ENCODE peak calls at places on chromosome 2, in ten cellular contexts. V is heart right ventricle; Z is HuH-7.5; Q is stimulated activated CD4-positive, alpha-beta T cell treated with anti-CD3 and anti-CD28 coated beads, Interleukin-4, amount 100 ng/mL, for 1 hour; K is globus pallidus; N is CD8-positive, alpha-beta T cell; E is kidney tubule cell; X is GM13977; D is HCT116; I is fibroblast of pulmonary artery. H is an unnamed sample.

GRCh38 chr2:209472386-209472832 is 48.6 kb downstream of the MAP2 start:
- DNase-seq in V (no peak), Z (no peak), Q (no peak), K (no peak), N (no peak), E (peak; percentile 25), X (no peak), D (no peak), I (peak; percentile 91), H (no peak)

GRCh38 chr2:58906151-58906645 is 665.1 kb upstream of the FANCL start:
- DNase-seq in V (no peak), Z (no peak), Q (no peak), K (no peak), N (no peak), E (no peak), X (no peak), D (no peak), I (no peak), H (no peak)

GRCh38 chr2:240685771-240686371 is 3.2 kb upstream of the AQP12B start:
- DNase-seq in V (no peak), Z (peak; percentile 49), Q (no peak), K (no peak), N (no peak), E (no peak), X (peak; percentile 56), D (no peak), I (no peak), H (no peak)

GRCh38 chr2:168030862-168031624 is 216.4 kb downstream of the STK39 start:
- DNase-seq in V (no peak), Z (no peak), Q (peak; percentile 6), K (no peak), N (no peak), E (peak; percentile 63), X (peak; percentile 18), D (no peak), I (peak; percentile 47), H (no peak)

GRCh38 chr2:46184794-46185583 is 112.2 kb upstream of the EPAS1 start:
- DNase-seq in V (no peak), Z (no peak), Q (no peak), K (no peak), N (no peak), E (no peak), X (no peak), D (no peak), I (no peak), H (no peak)

GRCh38 chr2:20187331-20187730 is 37.6 kb downstream of the SDC1 start:
- DNase-seq in V (no peak), Z (no peak), Q (no peak), K (no peak), N (no peak), E (no peak), X (no peak), D (no peak), I (no peak), H (no peak)

GRCh38 chr2:100730290-100730868 is 89.6 kb upstream of the NPAS2 start:
- DNase-seq in V (peak; percentile 58), Z (peak; percentile 34), Q (peak; percentile 43), K (no peak), N (no peak), E (peak; percentile 79), X (no peak), D (peak; percentile 62), I (peak; percentile 90), H (peak; percentile 4)

GRCh38 chr2:142754182-142754581 is 123.3 kb upstream of the KYNU start:
- DNase-seq in V (no peak), Z (no peak), Q (no peak), K (no peak), N (no peak), E (no peak), X (no peak), D (no peak), I (no peak), H (no peak)

GRCh38 chr2:180709392-180710145 is 270.8 kb upstream of the UBE2E3 start:
- DNase-seq in V (no peak), Z (no peak), Q (no peak), K (no peak), N (no peak), E (no peak), X (no peak), D (no peak), I (no peak), H (no peak)

GRCh38 chr2:106745468-106745867 is 140.5 kb downstream of the ST6GAL2 start:
- DNase-seq in V (peak; percentile 12), Z (no peak), Q (no peak), K (no peak), N (no peak), E (no peak), X (no peak), D (no peak), I (no peak), H (no peak)

GRCh38 chr2:210553371-210553770 is 3.0 kb upstream of the CPS1 start:
- DNase-seq in V (no peak), Z (no peak), Q (no peak), K (no peak), N (no peak), E (peak; percentile 76), X (no peak), D (no peak), I (peak; percentile 29), H (no peak)

GRCh38 chr2:224359569-224359968 is 42.3 kb downstream of the FAM124B start:
- DNase-seq in V (no peak), Z (no peak), Q (no peak), K (no peak), N (no peak), E (no peak), X (no peak), D (no peak), I (peak; percentile 14), H (no peak)

GRCh38 chr2:45315881-45316280 is 295.2 kb downstream of the SRBD1 start:
- DNase-seq in V (no peak), Z (no peak), Q (no peak), K (no peak), N (no peak), E (peak; percentile 49), X (no peak), D (no peak), I (peak; percentile 93), H (no peak)

GRCh38 chr2:193428336-193428818 is 1233.6 kb upstream of the TMEFF2 start:
- DNase-seq in V (no peak), Z (peak; percentile 27), Q (no peak), K (no peak), N (no peak), E (no peak), X (no peak), D (no peak), I (no peak), H (no peak)

GRCh38 chr2:37827911-37828411 is 97.1 kb upstream of the RMDN2 start:
- DNase-seq in V (no peak), Z (no peak), Q (no peak), K (no peak), N (no peak), E (peak; percentile 83), X (no peak), D (no peak), I (peak; percentile 79), H (no peak)

GRCh38 chr2:38191516-38191915 is 115.6 kb upstream of the CYP1B1 start:
- DNase-seq in V (no peak), Z (no peak), Q (no peak), K (no peak), N (no peak), E (no peak), X (no peak), D (no peak), I (no peak), H (no peak)

GRCh38 chr2:207458582-207458981 is 71.2 kb upstream of the CREB1 start:
- DNase-seq in V (no peak), Z (no peak), Q (no peak), K (no peak), N (no peak), E (no peak), X (no peak), D (no peak), I (no peak), H (no peak)